ENCODE peak calls at places on chromosomes 5 and 9, in four cellular contexts. One of them, this sample, is unnamed.
A peak's percentile ranks its signal among the peaks of the same experiment; 100 is the strongest.

GRCh38 chr5:19564036-19564435 is 424.0 kb downstream of the CDH18 start:
- DNase-seq in GM12878: no peak
- DNase-seq in K562: no peak
- DNase-seq in H1: no peak
- DNase-seq in this sample: no peak

GRCh38 chr5:71872465-71872864 is 153.4 kb downstream of the CARTPT start:
- DNase-seq in GM12878: no peak
- DNase-seq in K562: no peak
- DNase-seq in H1: no peak
- DNase-seq in this sample: no peak

GRCh38 chr5:127396490-127397155 is 106.0 kb downstream of the MEGF10 start:
- DNase-seq in GM12878: no peak
- DNase-seq in K562: no peak
- DNase-seq in H1: no peak
- DNase-seq in this sample: no peak

GRCh38 chr5:50727149-50727496 is 60.7 kb downstream of the PARP8 start:
- DNase-seq in GM12878: no peak
- DNase-seq in K562: no peak
- DNase-seq in H1: no peak
- DNase-seq in this sample: no peak

GRCh38 chr9:79969866-79970265 is 398.1 kb downstream of the TLE4 start:
- DNase-seq in GM12878: no peak
- DNase-seq in K562: no peak
- DNase-seq in H1: no peak
- DNase-seq in this sample: no peak

GRCh38 chr5:150001660-150002493 is 1.3 kb downstream of the HMGXB3 start:
- DNase-seq in GM12878: peak; percentile 56
- DNase-seq in K562: peak; percentile 80
- DNase-seq in H1: no peak
- DNase-seq in this sample: peak; percentile 77

GRCh38 chr9:128416014-128416413 is 4.6 kb upstream of the CERCAM start:
- DNase-seq in GM12878: no peak
- DNase-seq in K562: no peak
- DNase-seq in H1: no peak
- DNase-seq in this sample: no peak

GRCh38 chr5:179792612-179793469 is 945 bp upstream of the LTC4S start:
- DNase-seq in GM12878: no peak
- DNase-seq in K562: no peak
- DNase-seq in H1: no peak
- DNase-seq in this sample: no peak

GRCh38 chr9:131661954-131662621 is 77.8 kb downstream of the RAPGEF1 start:
- DNase-seq in GM12878: no peak
- DNase-seq in K562: peak; percentile 30
- DNase-seq in H1: no peak
- DNase-seq in this sample: no peak

GRCh38 chr9:5939530-5939929 is 48.8 kb downstream of the MLANA start:
- DNase-seq in GM12878: no peak
- DNase-seq in K562: no peak
- DNase-seq in H1: no peak
- DNase-seq in this sample: no peak

GRCh38 chr5:150034677-150035076 is 34.1 kb downstream of the HMGXB3 start:
- DNase-seq in GM12878: no peak
- DNase-seq in K562: no peak
- DNase-seq in H1: no peak
- DNase-seq in this sample: no peak

GRCh38 chr5:156380846-156381245 is 53.9 kb downstream of the SGCD start:
- DNase-seq in GM12878: no peak
- DNase-seq in K562: no peak
- DNase-seq in H1: no peak
- DNase-seq in this sample: no peak

GRCh38 chr9:38214441-38214840 is 145.4 kb upstream of the SHB start:
- DNase-seq in GM12878: no peak
- DNase-seq in K562: no peak
- DNase-seq in H1: peak; percentile 62
- DNase-seq in this sample: no peak

GRCh38 chr5:157295247-157295646 is 29.3 kb downstream of the CYFIP2 start:
- DNase-seq in GM12878: no peak
- DNase-seq in K562: no peak
- DNase-seq in H1: no peak
- DNase-seq in this sample: no peak

GRCh38 chr5:149283611-149284480 is 12.2 kb downstream of the AFAP1L1 start:
- DNase-seq in GM12878: no peak
- DNase-seq in K562: no peak
- DNase-seq in H1: no peak
- DNase-seq in this sample: no peak

GRCh38 chr5:140595538-140595937 is 30.9 kb downstream of the SLC35A4 start:
- DNase-seq in GM12878: no peak
- DNase-seq in K562: peak; percentile 52
- DNase-seq in H1: no peak
- DNase-seq in this sample: peak; percentile 36

GRCh38 chr5:38871211-38871610 is 25.4 kb downstream of the OSMR start:
- DNase-seq in GM12878: no peak
- DNase-seq in K562: no peak
- DNase-seq in H1: no peak
- DNase-seq in this sample: no peak

GRCh38 chr5:145775893-145776444 is 59.2 kb downstream of the PRELID2 start:
- DNase-seq in GM12878: no peak
- DNase-seq in K562: no peak
- DNase-seq in H1: no peak
- DNase-seq in this sample: peak; percentile 83

GRCh38 chr5:120817044-120817985 is 353.2 kb downstream of the PRR16 start:
- DNase-seq in GM12878: no peak
- DNase-seq in K562: no peak
- DNase-seq in H1: peak; percentile 53
- DNase-seq in this sample: no peak

GRCh38 chr9:92033307-92033706 is 81.9 kb downstream of the SPTLC1 start:
- DNase-seq in GM12878: no peak
- DNase-seq in K562: no peak
- DNase-seq in H1: no peak
- DNase-seq in this sample: no peak

GRCh38 chr5:10655041-10655685 is 91.3 kb downstream of the ANKRD33B start:
- DNase-seq in GM12878: no peak
- DNase-seq in K562: no peak
- DNase-seq in H1: no peak
- DNase-seq in this sample: no peak

GRCh38 chr9:87138128-87139040 is 191.1 kb upstream of the GAS1 start:
- DNase-seq in GM12878: no peak
- DNase-seq in K562: no peak
- DNase-seq in H1: no peak
- DNase-seq in this sample: no peak

GRCh38 chr5:120457839-120458507 is 6.1 kb upstream of the PRR16 start:
- DNase-seq in GM12878: peak; percentile 85
- DNase-seq in K562: peak; percentile 71
- DNase-seq in H1: peak; percentile 82
- DNase-seq in this sample: peak; percentile 46

GRCh38 chr5:21654-22233 is 70.2 kb upstream of the PLEKHG4B start:
- DNase-seq in GM12878: no peak
- DNase-seq in K562: no peak
- DNase-seq in H1: no peak
- DNase-seq in this sample: no peak

GRCh38 chr9:75181748-75182147 is 93.4 kb downstream of the OSTF1 start:
- DNase-seq in GM12878: no peak
- DNase-seq in K562: peak; percentile 29
- DNase-seq in H1: no peak
- DNase-seq in this sample: no peak

DNA sequence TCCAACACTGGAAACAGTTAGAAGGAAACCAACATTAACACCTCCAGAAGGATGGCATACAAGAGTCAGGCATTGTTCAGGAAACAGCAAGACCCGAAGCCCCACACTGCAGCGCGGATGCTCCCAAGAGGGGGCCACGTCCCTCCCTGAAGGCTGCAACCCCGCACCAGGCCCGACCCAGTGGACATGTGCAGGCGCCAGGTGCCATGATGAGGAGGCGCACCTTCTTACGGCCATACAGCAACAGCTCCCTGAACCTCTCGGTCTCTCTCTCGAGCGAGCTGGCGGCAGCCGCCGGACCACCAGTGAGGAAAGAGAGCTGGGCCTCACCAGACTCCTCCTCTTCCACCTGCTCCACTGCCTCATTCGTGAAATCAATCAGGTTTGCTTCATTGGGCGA is 20.2 kb downstream of the SEC16A start:
- DNase-seq in GM12878: no peak
- DNase-seq in K562: no peak
- DNase-seq in H1: no peak
- DNase-seq in this sample: no peak
- TF ChIP-seq ATF2 in GM12878: no peak
- TF ChIP-seq ATF2 in K562: no peak
- TF ChIP-seq ATF2 in H1: no peak
- TF ChIP-seq ATF2 in this sample: no peak

DNA sequence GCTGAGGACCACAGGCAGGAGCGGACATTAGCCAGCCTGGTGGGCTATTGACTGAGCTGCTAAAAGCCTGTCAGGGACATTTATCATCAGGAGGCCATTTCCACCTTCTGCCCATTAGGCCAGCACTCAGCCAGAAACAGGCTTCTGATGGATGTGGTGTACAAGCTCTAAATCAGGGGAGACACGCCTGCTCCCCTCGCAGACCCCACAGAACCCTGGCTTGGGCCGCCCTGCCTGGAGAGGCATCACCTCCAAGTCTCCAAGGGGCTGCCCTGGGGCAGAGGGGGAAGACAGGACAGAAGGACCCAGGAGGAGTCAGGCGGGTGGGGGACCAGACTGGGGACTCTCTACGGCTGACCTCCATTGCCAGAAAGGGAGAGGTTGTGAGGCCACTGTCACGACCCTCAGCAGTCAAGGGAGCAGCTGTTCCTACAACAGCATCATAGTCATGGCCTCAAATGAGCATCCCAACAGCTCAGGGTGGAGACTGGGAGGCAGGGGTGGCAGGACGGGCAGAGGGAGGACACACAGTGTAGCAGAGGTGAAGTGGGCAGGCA is 24.0 kb upstream of the TRIM14 start:
- DNase-seq in GM12878: no peak
- DNase-seq in K562: no peak
- DNase-seq in H1: no peak
- DNase-seq in this sample: no peak
- H3K9ac ChIP-seq in GM12878: no peak overlapping the region
- H3K9ac ChIP-seq in K562: peak overlapping the region; percentile 42
- H3K9ac ChIP-seq in H1: no peak overlapping the region
- H3K9ac ChIP-seq in this sample: no peak overlapping the region

GRCh38 chr5:172926796-172927195 is 32.4 kb upstream of the RPL26L1 start:
- DNase-seq in GM12878: no peak
- DNase-seq in K562: no peak
- DNase-seq in H1: no peak
- DNase-seq in this sample: no peak
- TF ChIP-seq ATF2 in GM12878: no peak
- TF ChIP-seq ATF2 in K562: no peak
- TF ChIP-seq ATF2 in H1: no peak
- TF ChIP-seq ATF2 in this sample: no peak

DNA sequence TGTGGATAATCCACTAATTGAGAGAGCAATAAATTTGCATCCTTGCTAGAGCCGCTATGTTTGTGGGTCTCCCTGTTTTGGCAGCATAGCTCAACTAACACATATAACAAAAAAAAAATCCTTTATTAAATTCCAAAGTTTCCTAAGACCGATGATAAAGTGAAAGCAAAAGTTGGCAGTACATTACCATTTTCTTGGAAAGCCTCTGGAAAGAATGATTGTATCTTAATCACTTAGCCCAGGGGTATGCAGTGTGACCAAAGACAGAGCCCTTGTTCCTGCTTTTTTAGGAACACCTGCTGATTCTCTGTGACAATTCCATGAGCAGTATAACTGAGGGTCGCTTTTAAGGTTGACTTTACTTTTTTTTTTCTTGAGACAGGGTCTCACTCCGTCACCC is 5.4 kb upstream of the IL7R start:
- DNase-seq in GM12878: no peak
- DNase-seq in K562: no peak
- DNase-seq in H1: no peak
- DNase-seq in this sample: no peak
- H3K9ac ChIP-seq in GM12878: no peak overlapping the region
- H3K9ac ChIP-seq in K562: no peak overlapping the region
- H3K9ac ChIP-seq in H1: no peak overlapping the region
- H3K9ac ChIP-seq in this sample: no peak overlapping the region

GRCh38 chr5:1552469-1553255 is 28.9 kb upstream of the LPCAT1 start:
- DNase-seq in GM12878: no peak
- DNase-seq in K562: no peak
- DNase-seq in H1: peak; percentile 45
- DNase-seq in this sample: peak; percentile 48
- TF ChIP-seq ATF2 in GM12878: no peak
- TF ChIP-seq ATF2 in K562: no peak
- TF ChIP-seq ATF2 in H1: no peak
- TF ChIP-seq ATF2 in this sample: no peak

DNA sequence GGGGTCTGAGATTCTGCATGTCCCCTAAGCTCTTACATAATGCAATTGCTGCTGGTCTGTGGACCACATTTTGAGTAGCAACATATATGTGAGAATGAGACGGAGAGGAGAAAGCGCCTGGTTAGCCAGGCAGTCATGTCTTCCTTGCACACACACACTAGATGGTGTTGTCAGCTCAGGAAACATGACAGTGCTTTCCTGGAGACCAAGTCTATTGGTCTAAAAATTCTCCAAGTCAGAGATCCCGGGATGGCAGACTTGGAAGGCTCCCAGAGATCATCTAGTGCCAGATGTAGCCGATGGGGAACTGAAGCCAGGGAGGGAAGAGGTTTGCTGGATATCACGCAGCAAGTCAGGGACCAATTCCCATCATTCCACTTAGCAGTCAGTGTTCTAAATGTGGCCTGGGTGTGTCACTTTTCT is 53.4 kb downstream of the GALNT12 start:
- DNase-seq in GM12878: no peak
- DNase-seq in K562: peak; percentile 66
- DNase-seq in H1: no peak
- DNase-seq in this sample: no peak
- H3K9ac ChIP-seq in GM12878: no peak overlapping the region
- H3K9ac ChIP-seq in K562: no peak overlapping the region
- H3K9ac ChIP-seq in H1: no peak overlapping the region
- H3K9ac ChIP-seq in this sample: no peak overlapping the region

DNA sequence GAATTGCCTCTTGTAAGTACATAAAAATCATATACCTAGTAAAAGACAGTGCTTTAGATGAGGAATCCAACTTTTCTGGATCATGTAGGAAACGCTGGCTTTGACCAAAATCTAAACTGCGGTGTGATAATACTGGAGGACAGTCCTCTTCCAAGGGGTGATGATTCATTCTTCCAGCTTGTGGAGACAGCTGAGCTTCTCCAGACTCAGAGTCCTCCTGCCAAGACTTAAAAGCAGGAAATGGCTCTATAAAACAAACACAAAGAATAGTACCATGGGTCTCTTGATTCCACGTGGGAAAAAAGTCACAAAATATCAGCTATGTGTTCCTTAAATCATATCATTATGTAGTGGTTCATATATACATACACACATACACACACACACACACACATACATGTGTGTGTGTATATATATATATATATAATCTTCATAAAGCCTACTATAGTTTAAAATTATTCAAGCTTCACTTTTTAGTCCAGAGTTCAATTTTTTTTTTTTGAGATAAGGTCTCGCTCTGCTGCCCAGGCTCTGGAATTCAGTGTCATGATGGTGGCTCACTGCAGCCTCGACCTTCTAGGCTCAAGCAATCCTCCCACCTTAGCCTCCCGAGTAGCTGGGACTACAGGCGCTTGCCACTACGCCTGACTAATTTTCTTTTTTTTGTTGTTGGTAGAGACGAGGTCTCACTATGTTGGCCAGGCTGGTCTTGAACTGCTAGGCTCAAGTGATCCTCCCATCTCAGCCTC is 65.0 kb downstream of the PKD2L2 start:
- DNase-seq in GM12878: no peak
- DNase-seq in K562: peak; percentile 9
- DNase-seq in H1: no peak
- DNase-seq in this sample: no peak
- TF ChIP-seq ATF2 in GM12878: no peak
- TF ChIP-seq ATF2 in K562: no peak
- TF ChIP-seq ATF2 in H1: no peak
- TF ChIP-seq ATF2 in this sample: no peak